ENCODE peak calls at places on chromosomes 4 and X, in five cellular contexts. S is cardiac muscle cell; R is effector memory CD4-positive, alpha-beta T cell; E is choroid plexus epithelial cell; J is AG04449. X is an unnamed sample.

GRCh38 chrX:22373094-22373493 is 100.4 kb downstream of the CBLL2 start:
- DNase-seq in E (no peak), R (no peak), J (no peak), S (no peak), X (no peak)

GRCh38 chr4:71267244-71267643 is 71.6 kb upstream of the SLC4A4 start:
- DNase-seq in E (no peak), J (no peak), R (no peak), S (no peak), X (no peak)

GRCh38 chrX:97563531-97564133 is 679.9 kb downstream of the RPA4 start:
- DNase-seq in J (peak), R (no peak), S (no peak), E (peak), X (peak)

GRCh38 chr4:184190711-184191110 is 27.0 kb downstream of the ENPP6 start:
- DNase-seq in S (no peak), J (no peak), R (no peak), E (no peak), X (no peak)

GRCh38 chr4:156805696-156806095 is 165.9 kb downstream of the PDGFC start:
- DNase-seq in E (peak), S (no peak), J (no peak), R (no peak), X (no peak)

GRCh38 chr4:36213956-36214355 is 30.4 kb downstream of the ARAP2 start:
- DNase-seq in S (no peak), R (no peak), E (no peak), J (no peak), X (no peak)

GRCh38 chr4:125168531-125168930 is 146.2 kb upstream of the FAT4 start:
- DNase-seq in J (no peak), R (no peak), S (no peak), E (peak), X (no peak)

GRCh38 chr4:51831133-51831532 is 11.8 kb upstream of the DCUN1D4 start:
- DNase-seq in R (peak), J (no peak), E (peak), S (peak), X (peak)

GRCh38 chrX:120560405-120560841 is 339 bp downstream of the CUL4B start:
- DNase-seq in J (no peak), E (no peak), R (no peak), S (peak), X (peak)

GRCh38 chr4:99811850-99812249 is 4.8 kb upstream of the DAPP1 start:
- DNase-seq in E (peak), R (no peak), J (no peak), S (peak), X (peak)

GRCh38 chrX:104370089-104370488 is 115.4 kb upstream of the ESX1 start:
- DNase-seq in E (peak), J (no peak), R (no peak), S (peak), X (no peak)

GRCh38 chr4:74374561-74375327 is 9.8 kb downstream of the EREG start:
- DNase-seq in J (peak), S (no peak), E (peak), R (no peak), X (no peak)

GRCh38 chr4:94439606-94440005 is 12.1 kb upstream of the PDLIM5 start:
- DNase-seq in S (no peak), J (no peak), E (no peak), R (no peak), X (no peak)

GRCh38 chr4:5993063-5993745 is 25.0 kb downstream of the C4orf50 start:
- DNase-seq in E (no peak), J (no peak), S (no peak), R (no peak), X (no peak)

GRCh38 chr4:183074288-183074990 is 24.6 kb upstream of the WWC2 start:
- DNase-seq in J (no peak), E (peak), S (peak), R (no peak), X (no peak)

GRCh38 chr4:1594871-1595788 is 89.0 kb downstream of the FAM53A start:
- DNase-seq in S (no peak), R (no peak), J (no peak), E (no peak), X (no peak)

GRCh38 chrX:13747836-13748235 is 13.3 kb downstream of the OFD1 start:
- DNase-seq in R (no peak), J (no peak), E (peak), S (peak), X (no peak)
- H3K4me3 ChIP-seq in R (no peak), J (no peak), E (no peak), S (no peak), X (no peak)

GRCh38 chrX:1450381-1451161 is 2.1 kb downstream of the ASMTL start:
- DNase-seq in J (no peak), S (no peak), E (no peak), R (no peak), X (no peak)

GRCh38 chrX:1452497-1453389 is at the start of gene ASMTL:
- DNase-seq in E (peak), J (peak), S (peak), R (peak), X (peak)

GRCh38 chrX:1453390-1453783 is 678 bp upstream of the ASMTL start:
- DNase-seq in R (peak), S (no peak), J (peak), E (no peak), X (no peak)

GRCh38 chrX:1451251-1451675 is 1.4 kb downstream of the ASMTL start:
- DNase-seq in J (no peak), R (no peak), S (no peak), E (no peak), X (no peak)

DNA sequence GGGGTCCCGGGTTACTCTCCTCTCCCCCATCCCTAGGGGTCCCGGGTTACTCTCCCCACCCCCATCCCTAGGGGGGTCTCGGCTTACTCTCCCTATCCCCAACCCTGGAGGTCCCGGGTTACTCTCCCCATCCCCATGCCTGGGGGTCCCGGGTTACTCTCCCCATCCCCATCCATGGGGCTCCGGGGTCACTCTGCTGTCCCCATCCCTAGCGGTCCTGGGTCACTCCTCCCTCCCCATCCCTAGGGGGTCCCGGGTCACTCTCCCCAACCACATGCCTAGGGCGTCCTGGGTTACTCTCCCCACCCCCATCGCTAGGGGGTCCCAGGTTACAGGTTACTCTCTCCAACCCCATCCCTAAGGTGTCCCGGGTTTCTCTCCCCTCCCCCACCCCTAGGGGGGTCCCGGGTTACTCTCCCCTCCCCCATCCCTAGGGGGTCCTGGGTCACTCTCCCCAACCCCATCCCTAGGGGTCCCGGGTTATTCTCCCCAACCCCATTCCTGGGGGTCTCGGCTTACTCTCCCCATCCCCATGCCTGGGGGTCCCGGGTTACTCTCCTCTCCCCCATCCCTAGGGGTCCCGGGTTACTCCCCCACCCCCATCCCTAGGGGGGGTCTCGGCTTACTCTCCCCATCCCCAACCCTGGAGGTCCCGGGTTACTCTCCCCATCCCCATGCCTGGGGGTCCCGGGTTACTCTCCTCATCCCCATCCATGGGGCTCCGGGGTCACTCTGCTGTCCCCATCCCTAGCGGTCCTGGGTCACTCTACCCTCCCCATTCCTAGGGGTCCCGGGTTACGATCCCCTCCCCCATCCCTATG is 823 bp downstream of the ASMTL start:
- DNase-seq in R (no peak), E (no peak), S (no peak), J (no peak), X (no peak)
- H3K4me3 ChIP-seq in R (peak), E (peak), S (peak), J (peak), X (peak)

DNA sequence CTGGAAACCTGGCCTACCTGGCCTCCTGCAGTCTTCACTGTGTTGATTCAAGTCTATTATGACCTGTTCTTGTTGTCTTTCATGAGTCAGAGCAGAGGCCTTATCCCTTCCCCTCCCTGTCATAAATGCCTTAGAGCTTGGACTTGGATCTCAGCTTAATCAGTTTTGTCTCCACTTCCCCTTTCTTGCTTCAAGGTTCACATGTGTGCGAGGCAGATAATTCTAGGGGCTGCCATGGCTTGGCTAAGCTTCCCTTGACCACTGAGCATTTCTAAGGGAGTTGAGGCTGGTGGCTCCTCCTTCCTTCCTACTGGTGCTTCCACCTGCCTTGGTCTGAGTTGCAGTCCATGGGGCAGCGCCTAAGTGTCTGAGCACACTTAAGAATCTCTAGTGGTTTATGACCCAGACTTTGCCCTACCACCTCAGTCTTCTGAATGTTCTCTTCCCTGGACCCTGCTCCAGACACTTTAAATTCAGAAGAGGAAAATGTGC is 1.7 kb upstream of the HEPH start:
- DNase-seq in J (no peak), S (no peak), R (no peak), E (no peak), X (no peak)
- H3K4me3 ChIP-seq in J (no peak), S (no peak), R (no peak), E (no peak), X (no peak)

DNA sequence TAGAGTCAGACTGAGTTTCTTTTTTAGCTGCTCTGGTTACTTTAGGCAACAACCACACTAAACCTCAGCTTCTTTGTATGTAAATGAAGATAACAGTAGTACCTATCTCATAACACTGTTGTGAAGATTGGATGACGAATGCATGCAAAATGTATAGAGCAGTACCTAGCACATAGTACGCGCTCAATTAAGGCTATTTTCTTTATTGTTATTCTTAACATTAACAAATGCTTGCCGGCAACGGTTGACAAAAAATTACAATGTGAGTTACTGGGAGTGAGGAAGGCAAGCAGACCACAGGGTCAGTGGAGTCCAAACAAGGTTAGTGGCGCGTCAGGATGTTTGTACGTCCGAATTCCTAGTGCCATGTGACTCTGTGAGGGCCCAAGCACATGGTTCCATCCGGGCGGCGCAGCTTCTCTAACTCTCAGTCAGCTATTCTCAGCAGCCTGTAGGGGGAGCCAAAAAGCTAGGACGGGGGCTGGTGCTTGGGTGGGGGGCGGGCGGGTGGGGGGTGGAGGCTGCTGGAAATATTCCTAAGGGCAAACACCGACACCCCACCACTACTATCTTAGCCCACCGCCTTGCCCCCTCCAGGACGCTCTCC is 795 bp upstream of the NALF2 start:
- DNase-seq in J (no peak), S (no peak), E (no peak), R (no peak), X (no peak)
- H3K4me3 ChIP-seq in J (no peak), S (no peak), E (no peak), R (no peak), X (no peak)